ENCODE peak calls at places on chromosomes 11 and 22, in six cellular contexts. D is foreskin fibroblast; C is SW480; A is activated effector memory CD4-positive, alpha-beta T cell treated with Interleukin-2 at 50 U/mL for 16 hours; O is WTC11; L is BJ. K is an unnamed sample.

GRCh38 chr11:65057526-65057925 is 827 bp downstream of the NAALADL1 start:
- DNase-seq in D (no peak), C (no peak), A (no peak), O (no peak), L (no peak), K (no peak)

GRCh38 chr22:25494774-25495173 is 69.7 kb upstream of the GRK3 start:
- DNase-seq in D (no peak), C (no peak), A (no peak), O (no peak), L (no peak), K (no peak)

GRCh38 chr11:134036484-134037092 is 32.3 kb upstream of the JAM3 start:
- DNase-seq in D (peak; percentile 45), C (no peak), A (no peak), O (peak; percentile 48), L (no peak), K (no peak)

GRCh38 chr11:96278039-96278897 is 64.7 kb downstream of the MAML2 start:
- DNase-seq in D (peak; percentile 62), C (peak; percentile 65), A (no peak), O (no peak), L (no peak), K (peak; percentile 40)

GRCh38 chr11:9015677-9016076 is 11.9 kb upstream of the NRIP3 start:
- DNase-seq in D (peak; percentile 82), C (peak; percentile 71), A (peak; percentile 38), O (peak; percentile 70), L (no peak), K (peak; percentile 79)

GRCh38 chr11:16402654-16403447 is 46.5 kb upstream of the SOX6 start:
- DNase-seq in D (no peak), C (no peak), A (no peak), O (no peak), L (no peak), K (no peak)

GRCh38 chr11:44817207-44817944 is 90.6 kb downstream of the TSPAN18 start:
- DNase-seq in D (peak; percentile 21), C (peak; percentile 76), A (no peak), O (no peak), L (no peak), K (no peak)

GRCh38 chr11:724063-724732 is 18.2 kb downstream of the EPS8L2 start:
- DNase-seq in D (no peak), C (no peak), A (no peak), O (peak; percentile 62), L (no peak), K (no peak)

GRCh38 chr11:93972790-93973189 is 48.4 kb upstream of the HEPHL1 start:
- DNase-seq in D (no peak), C (no peak), A (no peak), O (peak; percentile 37), L (no peak), K (no peak)

GRCh38 chr11:35525501-35526175 is at the start of gene PAMR1:
- DNase-seq in D (peak; percentile 95), C (no peak), A (no peak), O (peak; percentile 72), L (no peak), K (no peak)

GRCh38 chr11:122813176-122813917 is 25.0 kb upstream of the CRTAM start:
- DNase-seq in D (no peak), C (no peak), A (no peak), O (no peak), L (no peak), K (no peak)

GRCh38 chr11:94876222-94876621 is 97.1 kb downstream of the CWC15 start:
- DNase-seq in D (no peak), C (no peak), A (no peak), O (no peak), L (no peak), K (no peak)

K was measured in LoVo.